ENCODE peak calls at places on chromosomes 5 and 9, in six cellular contexts. R, G, Y, U, I and D are unnamed samples.
A peak's percentile ranks its signal among the peaks of the same experiment; 100 is the strongest.

GRCh38 chr5:105836263-105836662 is 1834.5 kb downstream of the EFNA5 start:
- DNase-seq in Y (no peak), U (no peak), R (no peak), I (no peak), G (no peak), D (no peak)

GRCh38 chr9:85402541-85402940 is 339.2 kb downstream of the AGTPBP1 start:
- DNase-seq in U (no peak), G (no peak), I (no peak), R (no peak), Y (no peak), D (no peak)

GRCh38 chr9:109518621-109519335 is 20.7 kb upstream of the PTPN3 start:
- DNase-seq in U (no peak), R (no peak), G (no peak), I (no peak), Y (no peak), D (no peak)

GRCh38 chr5:96919754-96920197 is 16.1 kb upstream of the LNPEP start:
- DNase-seq in Y (no peak), U (no peak), R (no peak), I (no peak), G (no peak), D (no peak)

GRCh38 chr9:71921190-71921814 is 9.9 kb downstream of the C9orf85 start:
- DNase-seq in Y (no peak), I (no peak), G (peak; percentile 49), R (no peak), U (no peak), D (no peak)

GRCh38 chr5:91670565-91670964 is 287.4 kb upstream of the ARRDC3 start:
- DNase-seq in G (peak; percentile 10), Y (no peak), R (no peak), I (no peak), U (no peak), D (no peak)

GRCh38 chr9:114706709-114707108 is 24.7 kb upstream of the TEX48 start:
- DNase-seq in G (no peak), Y (no peak), U (no peak), I (no peak), R (no peak), D (no peak)

GRCh38 chr9:116753389-116753788 is 66.3 kb downstream of the TRIM32 start:
- DNase-seq in U (no peak), R (no peak), G (no peak), I (no peak), Y (no peak), D (no peak)

GRCh38 chr9:113504725-113505590 is 41.4 kb downstream of the RGS3 start:
- DNase-seq in Y (no peak), G (no peak), I (no peak), U (peak; percentile 96), R (no peak), D (no peak)

GRCh38 chr9:90420211-90420610 is 222.4 kb downstream of the DIRAS2 start:
- DNase-seq in G (no peak), Y (no peak), I (no peak), R (no peak), U (no peak), D (peak; percentile 15)

DNA sequence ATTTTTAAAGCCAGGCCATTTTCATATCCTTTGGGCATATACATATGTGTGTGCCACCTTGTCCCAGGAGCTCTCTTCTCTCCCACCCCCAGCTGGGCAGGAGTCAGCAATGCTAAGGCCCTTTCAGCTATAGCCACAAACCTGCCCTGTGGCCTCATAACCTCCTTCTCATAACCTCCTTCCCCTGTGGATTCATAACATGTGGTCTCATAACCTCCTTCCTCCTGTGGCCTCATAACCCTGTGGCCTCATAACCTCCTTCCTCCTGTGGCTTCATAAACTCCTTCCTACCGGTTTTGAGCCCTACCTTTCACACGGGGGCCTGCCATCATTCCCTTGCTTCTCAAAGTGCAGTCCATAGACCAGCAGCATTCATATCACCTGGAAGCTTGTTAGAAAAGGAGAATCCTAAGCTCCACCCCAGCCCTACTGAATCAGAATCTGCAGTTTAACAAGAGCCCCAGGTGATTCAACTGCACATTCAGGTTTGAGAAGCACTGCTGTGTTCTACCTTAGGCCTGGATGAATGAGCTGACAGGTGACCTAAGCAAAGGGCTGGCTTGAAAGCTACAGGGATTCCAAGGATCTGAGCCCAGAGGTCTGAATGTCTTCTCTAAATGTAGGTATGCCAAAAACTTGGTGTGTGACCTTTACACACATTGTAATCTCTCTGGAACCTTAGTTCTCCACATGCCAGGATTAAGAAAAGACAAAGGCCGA is 41.9 kb upstream of the PLPP6 start:
- DNase-seq in U (no peak), G (no peak), Y (no peak), R (no peak), I (no peak), D (peak; percentile 17)
- TF ChIP-seq JUND in U (no peak), G (no peak), Y (no peak), R (no peak), I (no peak), D (no peak)

DNA sequence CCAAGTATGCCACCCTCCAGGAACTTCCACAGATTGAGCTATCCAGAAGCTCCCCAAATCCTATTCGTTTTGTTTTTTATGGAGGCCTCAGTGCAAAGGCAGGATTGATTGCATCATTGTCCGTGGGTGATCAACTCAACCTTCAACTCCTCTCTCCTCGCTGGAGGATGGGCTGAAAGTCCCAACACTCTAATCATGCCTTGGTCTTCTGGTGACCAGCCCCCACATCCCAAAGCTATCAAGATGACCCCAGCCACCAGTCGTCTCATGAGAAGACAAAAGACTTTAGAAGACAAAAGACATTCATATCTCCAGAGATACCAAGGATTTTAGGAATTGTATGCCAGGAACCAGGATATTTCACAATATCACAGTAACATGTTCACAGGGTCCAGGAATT is 441.6 kb upstream of the WWC1 start:
- DNase-seq in R (no peak), G (no peak), U (no peak), I (no peak), Y (no peak), D (no peak)
- TF ChIP-seq JUND in R (no peak), G (no peak), U (no peak), I (no peak), Y (no peak), D (no peak)

DNA sequence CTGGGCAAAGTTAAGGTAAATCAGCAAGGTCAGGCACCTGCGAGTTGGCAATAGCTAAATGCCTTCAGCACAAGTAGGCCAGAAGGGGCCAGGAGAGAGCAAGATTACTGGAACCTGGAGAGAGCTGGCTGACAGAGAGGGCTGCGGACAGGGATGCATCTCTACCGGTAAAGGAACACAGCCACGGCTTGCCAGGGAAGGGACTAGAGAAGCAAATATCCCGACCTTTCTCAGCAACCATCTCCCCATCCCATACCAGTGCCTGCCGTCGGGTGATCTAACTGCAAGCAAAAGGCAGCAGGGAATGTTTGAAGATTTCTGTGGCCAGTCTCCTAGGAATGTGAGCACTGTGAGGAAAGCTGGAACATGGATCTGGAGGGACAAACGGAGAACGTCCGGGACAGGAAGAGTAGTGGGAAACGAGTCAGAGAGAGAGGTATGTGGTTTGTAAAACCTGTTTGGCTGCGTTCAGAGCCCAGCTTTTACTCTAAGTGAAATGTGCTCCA is 15.9 kb upstream of the ABLIM3 start:
- DNase-seq in R (no peak), Y (no peak), I (no peak), U (peak; percentile 36), G (peak; percentile 47), D (peak; percentile 85)
- TF ChIP-seq JUND in R (no peak), Y (no peak), I (no peak), U (no peak), G (no peak), D (no peak)

GRCh38 chr5:83256091-83256775 is 178.9 kb downstream of the XRCC4 start:
- DNase-seq in U (no peak), Y (no peak), G (no peak), I (no peak), R (no peak), D (no peak)
- TF ChIP-seq JUND in U (no peak), Y (no peak), G (no peak), I (no peak), R (no peak), D (no peak)